ENCODE peak calls at places on chromosomes 2 and 18, in four cellular contexts. One of them, this sample, is unnamed.

GRCh38 chr2:136056077-136056688 is 61.8 kb downstream of the CXCR4 start:
- DNase-seq in NCI-H2171 treated with DMSO at 0.1 percent for 48 hours: no peak
- DNase-seq in endothelial cell: no peak
- DNase-seq in H9: no peak
- DNase-seq in this sample: no peak

GRCh38 chr2:233489666-233490065 is 76.9 kb downstream of the USP40 start:
- DNase-seq in NCI-H2171 treated with DMSO at 0.1 percent for 48 hours: no peak
- DNase-seq in endothelial cell: no peak
- DNase-seq in H9: no peak
- DNase-seq in this sample: no peak

GRCh38 chr2:182713611-182714010 is 2.4 kb upstream of the DNAJC10 start:
- DNase-seq in NCI-H2171 treated with DMSO at 0.1 percent for 48 hours: no peak
- DNase-seq in endothelial cell: no peak
- DNase-seq in H9: no peak
- DNase-seq in this sample: no peak

GRCh38 chr18:77062518-77063003 is 70.0 kb downstream of the MBP start:
- DNase-seq in NCI-H2171 treated with DMSO at 0.1 percent for 48 hours: no peak
- DNase-seq in endothelial cell: no peak
- DNase-seq in H9: no peak
- DNase-seq in this sample: no peak

GRCh38 chr2:147449323-147450080 is 395.3 kb upstream of the ACVR2A start:
- DNase-seq in NCI-H2171 treated with DMSO at 0.1 percent for 48 hours: no peak
- DNase-seq in endothelial cell: no peak
- DNase-seq in H9: peak
- DNase-seq in this sample: peak

GRCh38 chr18:55093295-55093694 is 134.0 kb upstream of the CCDC68 start:
- DNase-seq in NCI-H2171 treated with DMSO at 0.1 percent for 48 hours: no peak
- DNase-seq in endothelial cell: no peak
- DNase-seq in H9: no peak
- DNase-seq in this sample: no peak

GRCh38 chr2:7403092-7403775 is 486.0 kb downstream of the RNF144A start:
- DNase-seq in NCI-H2171 treated with DMSO at 0.1 percent for 48 hours: no peak
- DNase-seq in endothelial cell: no peak
- DNase-seq in H9: no peak
- DNase-seq in this sample: no peak

GRCh38 chr2:28956415-28956826 is 24.7 kb upstream of the TOGARAM2 start:
- DNase-seq in NCI-H2171 treated with DMSO at 0.1 percent for 48 hours: no peak
- DNase-seq in endothelial cell: peak
- DNase-seq in H9: peak
- DNase-seq in this sample: no peak

GRCh38 chr2:64666810-64667438 is 13.2 kb upstream of the SERTAD2 start:
- DNase-seq in NCI-H2171 treated with DMSO at 0.1 percent for 48 hours: no peak
- DNase-seq in endothelial cell: no peak
- DNase-seq in H9: no peak
- DNase-seq in this sample: no peak

GRCh38 chr18:55089595-55089994 is 130.3 kb upstream of the CCDC68 start:
- DNase-seq in NCI-H2171 treated with DMSO at 0.1 percent for 48 hours: no peak
- DNase-seq in endothelial cell: no peak
- DNase-seq in H9: no peak
- DNase-seq in this sample: no peak

GRCh38 chr2:239311132-239312040 is 89.4 kb downstream of the HDAC4 start:
- DNase-seq in NCI-H2171 treated with DMSO at 0.1 percent for 48 hours: no peak
- DNase-seq in endothelial cell: no peak
- DNase-seq in H9: peak
- DNase-seq in this sample: no peak

This sample was measured in NCI-H69.